ENCODE peak calls at places on chromosomes 5 and 9, in ten cellular contexts. One of them, this sample, is unnamed.
A peak's percentile ranks its signal among the peaks of the same experiment; 100 is the strongest.

GRCh38 chr9:121269888-121270254 is 1.9 kb downstream of the GSN start:
- DNase-seq in lower leg skin: no peak
- DNase-seq in mucosa of descending colon: peak; percentile 38
- DNase-seq in GM23338: no peak
- DNase-seq in fibroblast of lung: no peak
- DNase-seq in bronchial epithelial cell: peak; percentile 70
- DNase-seq in mammary epithelial cell: peak; percentile 51
- DNase-seq in CD8-positive, alpha-beta memory T cell: no peak
- DNase-seq in right cardiac atrium: no peak
- DNase-seq in fibroblast of mammary gland: peak; percentile 20
- DNase-seq in this sample: no peak

GRCh38 chr9:127572961-127573727 is 38.9 kb upstream of the STXBP1 start:
- DNase-seq in lower leg skin: no peak
- DNase-seq in mucosa of descending colon: peak; percentile 38
- DNase-seq in GM23338: no peak
- DNase-seq in fibroblast of lung: peak; percentile 93
- DNase-seq in bronchial epithelial cell: peak; percentile 64
- DNase-seq in mammary epithelial cell: no peak
- DNase-seq in CD8-positive, alpha-beta memory T cell: no peak
- DNase-seq in right cardiac atrium: peak; percentile 57
- DNase-seq in fibroblast of mammary gland: peak; percentile 86
- DNase-seq in this sample: no peak

GRCh38 chr5:151214614-151215545 is 9.0 kb downstream of the CCDC69 start:
- DNase-seq in lower leg skin: peak; percentile 74
- DNase-seq in mucosa of descending colon: no peak
- DNase-seq in GM23338: no peak
- DNase-seq in fibroblast of lung: no peak
- DNase-seq in bronchial epithelial cell: peak; percentile 74
- DNase-seq in mammary epithelial cell: no peak
- DNase-seq in CD8-positive, alpha-beta memory T cell: peak; percentile 66
- DNase-seq in right cardiac atrium: no peak
- DNase-seq in fibroblast of mammary gland: no peak
- DNase-seq in this sample: no peak

GRCh38 chr5:68862560-68862959 is 231.3 kb upstream of the SLC30A5 start:
- DNase-seq in lower leg skin: no peak
- DNase-seq in mucosa of descending colon: no peak
- DNase-seq in GM23338: no peak
- DNase-seq in fibroblast of lung: no peak
- DNase-seq in bronchial epithelial cell: no peak
- DNase-seq in mammary epithelial cell: no peak
- DNase-seq in CD8-positive, alpha-beta memory T cell: no peak
- DNase-seq in right cardiac atrium: no peak
- DNase-seq in fibroblast of mammary gland: no peak
- DNase-seq in this sample: no peak

GRCh38 chr5:138448481-138449398 is 9.9 kb downstream of the REEP2 start:
- DNase-seq in lower leg skin: no peak
- DNase-seq in mucosa of descending colon: peak; percentile 5
- DNase-seq in GM23338: peak; percentile 47
- DNase-seq in fibroblast of lung: peak; percentile 39
- DNase-seq in bronchial epithelial cell: no peak
- DNase-seq in mammary epithelial cell: no peak
- DNase-seq in CD8-positive, alpha-beta memory T cell: no peak
- DNase-seq in right cardiac atrium: no peak
- DNase-seq in fibroblast of mammary gland: peak; percentile 48
- DNase-seq in this sample: no peak

GRCh38 chr9:94813379-94813778 is 86.9 kb downstream of the AOPEP start:
- DNase-seq in lower leg skin: no peak
- DNase-seq in mucosa of descending colon: no peak
- DNase-seq in GM23338: no peak
- DNase-seq in fibroblast of lung: no peak
- DNase-seq in bronchial epithelial cell: no peak
- DNase-seq in mammary epithelial cell: no peak
- DNase-seq in CD8-positive, alpha-beta memory T cell: no peak
- DNase-seq in right cardiac atrium: no peak
- DNase-seq in fibroblast of mammary gland: no peak
- DNase-seq in this sample: no peak

GRCh38 chr5:59786271-59786805 is 107.2 kb downstream of the PDE4D start:
- DNase-seq in lower leg skin: no peak
- DNase-seq in mucosa of descending colon: no peak
- DNase-seq in GM23338: no peak
- DNase-seq in fibroblast of lung: peak; percentile 58
- DNase-seq in bronchial epithelial cell: peak; percentile 98
- DNase-seq in mammary epithelial cell: peak; percentile 92
- DNase-seq in CD8-positive, alpha-beta memory T cell: no peak
- DNase-seq in right cardiac atrium: no peak
- DNase-seq in fibroblast of mammary gland: peak; percentile 83
- DNase-seq in this sample: no peak

GRCh38 chr9:70484232-70485130 is 70.0 kb upstream of the KLF9 start:
- DNase-seq in lower leg skin: no peak
- DNase-seq in mucosa of descending colon: no peak
- DNase-seq in GM23338: peak; percentile 84
- DNase-seq in fibroblast of lung: peak; percentile 92
- DNase-seq in bronchial epithelial cell: peak; percentile 91
- DNase-seq in mammary epithelial cell: peak; percentile 82
- DNase-seq in CD8-positive, alpha-beta memory T cell: peak; percentile 27
- DNase-seq in right cardiac atrium: no peak
- DNase-seq in fibroblast of mammary gland: peak; percentile 93
- DNase-seq in this sample: no peak

GRCh38 chr9:32782476-32783167 is 718 bp upstream of the TMEM215 start:
- DNase-seq in lower leg skin: no peak
- DNase-seq in mucosa of descending colon: no peak
- DNase-seq in GM23338: peak; percentile 63
- DNase-seq in fibroblast of lung: no peak
- DNase-seq in bronchial epithelial cell: no peak
- DNase-seq in mammary epithelial cell: no peak
- DNase-seq in CD8-positive, alpha-beta memory T cell: no peak
- DNase-seq in right cardiac atrium: no peak
- DNase-seq in fibroblast of mammary gland: no peak
- DNase-seq in this sample: no peak

GRCh38 chr5:57986746-57987145 is 473.1 kb downstream of the PLK2 start:
- DNase-seq in lower leg skin: no peak
- DNase-seq in mucosa of descending colon: no peak
- DNase-seq in GM23338: no peak
- DNase-seq in fibroblast of lung: peak; percentile 13
- DNase-seq in bronchial epithelial cell: peak; percentile 29
- DNase-seq in mammary epithelial cell: peak; percentile 63
- DNase-seq in CD8-positive, alpha-beta memory T cell: no peak
- DNase-seq in right cardiac atrium: peak; percentile 33
- DNase-seq in fibroblast of mammary gland: peak; percentile 24
- DNase-seq in this sample: no peak

GRCh38 chr9:109113892-109114609 is 5.7 kb downstream of the TMEM245 start:
- DNase-seq in lower leg skin: no peak
- DNase-seq in mucosa of descending colon: no peak
- DNase-seq in GM23338: no peak
- DNase-seq in fibroblast of lung: no peak
- DNase-seq in bronchial epithelial cell: no peak
- DNase-seq in mammary epithelial cell: no peak
- DNase-seq in CD8-positive, alpha-beta memory T cell: no peak
- DNase-seq in right cardiac atrium: no peak
- DNase-seq in fibroblast of mammary gland: peak; percentile 20
- DNase-seq in this sample: no peak

GRCh38 chr5:37533851-37534250 is 154.7 kb downstream of the WDR70 start:
- DNase-seq in lower leg skin: no peak
- DNase-seq in mucosa of descending colon: no peak
- DNase-seq in GM23338: no peak
- DNase-seq in fibroblast of lung: no peak
- DNase-seq in bronchial epithelial cell: peak; percentile 88
- DNase-seq in mammary epithelial cell: peak; percentile 88
- DNase-seq in CD8-positive, alpha-beta memory T cell: no peak
- DNase-seq in right cardiac atrium: no peak
- DNase-seq in fibroblast of mammary gland: peak; percentile 43
- DNase-seq in this sample: no peak

GRCh38 chr5:104088876-104089778 is 526.5 kb upstream of the NUDT12 start:
- DNase-seq in lower leg skin: no peak
- DNase-seq in mucosa of descending colon: no peak
- DNase-seq in GM23338: no peak
- DNase-seq in fibroblast of lung: no peak
- DNase-seq in bronchial epithelial cell: no peak
- DNase-seq in mammary epithelial cell: peak; percentile 29
- DNase-seq in CD8-positive, alpha-beta memory T cell: no peak
- DNase-seq in right cardiac atrium: no peak
- DNase-seq in fibroblast of mammary gland: no peak
- DNase-seq in this sample: no peak
- H3K4me3 ChIP-seq in lower leg skin: no peak overlapping the region
- H3K4me3 ChIP-seq in mucosa of descending colon: no peak overlapping the region
- H3K4me3 ChIP-seq in GM23338: no peak overlapping the region
- H3K4me3 ChIP-seq in fibroblast of lung: no peak overlapping the region
- H3K4me3 ChIP-seq in bronchial epithelial cell: no peak overlapping the region
- H3K4me3 ChIP-seq in mammary epithelial cell: no peak overlapping the region
- H3K4me3 ChIP-seq in CD8-positive, alpha-beta memory T cell: no peak overlapping the region
- H3K4me3 ChIP-seq in right cardiac atrium: no peak overlapping the region
- H3K4me3 ChIP-seq in fibroblast of mammary gland: no peak overlapping the region
- H3K4me3 ChIP-seq in this sample: no peak overlapping the region

GRCh38 chr9:81538929-81539716 is 150.2 kb downstream of the TLE1 start:
- DNase-seq in lower leg skin: no peak
- DNase-seq in mucosa of descending colon: no peak
- DNase-seq in GM23338: no peak
- DNase-seq in fibroblast of lung: no peak
- DNase-seq in bronchial epithelial cell: no peak
- DNase-seq in mammary epithelial cell: no peak
- DNase-seq in CD8-positive, alpha-beta memory T cell: no peak
- DNase-seq in right cardiac atrium: no peak
- DNase-seq in fibroblast of mammary gland: no peak
- DNase-seq in this sample: no peak

GRCh38 chr9:81534138-81534865 is 155.0 kb downstream of the TLE1 start:
- DNase-seq in lower leg skin: no peak
- DNase-seq in mucosa of descending colon: no peak
- DNase-seq in GM23338: no peak
- DNase-seq in fibroblast of lung: no peak
- DNase-seq in bronchial epithelial cell: peak; percentile 72
- DNase-seq in mammary epithelial cell: no peak
- DNase-seq in CD8-positive, alpha-beta memory T cell: no peak
- DNase-seq in right cardiac atrium: no peak
- DNase-seq in fibroblast of mammary gland: peak; percentile 31
- DNase-seq in this sample: no peak

GRCh38 chr9:81535542-81536241 is 153.7 kb downstream of the TLE1 start:
- DNase-seq in lower leg skin: no peak
- DNase-seq in mucosa of descending colon: no peak
- DNase-seq in GM23338: no peak
- DNase-seq in fibroblast of lung: peak; percentile 74
- DNase-seq in bronchial epithelial cell: peak; percentile 97
- DNase-seq in mammary epithelial cell: no peak
- DNase-seq in CD8-positive, alpha-beta memory T cell: no peak
- DNase-seq in right cardiac atrium: no peak
- DNase-seq in fibroblast of mammary gland: peak; percentile 11
- DNase-seq in this sample: no peak

GRCh38 chr9:81537964-81538363 is 151.4 kb downstream of the TLE1 start:
- DNase-seq in lower leg skin: no peak
- DNase-seq in mucosa of descending colon: no peak
- DNase-seq in GM23338: no peak
- DNase-seq in fibroblast of lung: no peak
- DNase-seq in bronchial epithelial cell: no peak
- DNase-seq in mammary epithelial cell: no peak
- DNase-seq in CD8-positive, alpha-beta memory T cell: no peak
- DNase-seq in right cardiac atrium: no peak
- DNase-seq in fibroblast of mammary gland: peak; percentile 9
- DNase-seq in this sample: no peak

GRCh38 chr9:81536242-81537025 is 152.9 kb downstream of the TLE1 start:
- DNase-seq in lower leg skin: no peak
- DNase-seq in mucosa of descending colon: no peak
- DNase-seq in GM23338: no peak
- DNase-seq in fibroblast of lung: no peak
- DNase-seq in bronchial epithelial cell: no peak
- DNase-seq in mammary epithelial cell: no peak
- DNase-seq in CD8-positive, alpha-beta memory T cell: no peak
- DNase-seq in right cardiac atrium: no peak
- DNase-seq in fibroblast of mammary gland: no peak
- DNase-seq in this sample: no peak
- H3K4me3 ChIP-seq in lower leg skin: no peak overlapping the region
- H3K4me3 ChIP-seq in mucosa of descending colon: no peak overlapping the region
- H3K4me3 ChIP-seq in GM23338: no peak overlapping the region
- H3K4me3 ChIP-seq in fibroblast of lung: no peak overlapping the region
- H3K4me3 ChIP-seq in bronchial epithelial cell: no peak overlapping the region
- H3K4me3 ChIP-seq in mammary epithelial cell: no peak overlapping the region
- H3K4me3 ChIP-seq in CD8-positive, alpha-beta memory T cell: no peak overlapping the region
- H3K4me3 ChIP-seq in right cardiac atrium: no peak overlapping the region
- H3K4me3 ChIP-seq in fibroblast of mammary gland: no peak overlapping the region
- H3K4me3 ChIP-seq in this sample: no peak overlapping the region

DNA sequence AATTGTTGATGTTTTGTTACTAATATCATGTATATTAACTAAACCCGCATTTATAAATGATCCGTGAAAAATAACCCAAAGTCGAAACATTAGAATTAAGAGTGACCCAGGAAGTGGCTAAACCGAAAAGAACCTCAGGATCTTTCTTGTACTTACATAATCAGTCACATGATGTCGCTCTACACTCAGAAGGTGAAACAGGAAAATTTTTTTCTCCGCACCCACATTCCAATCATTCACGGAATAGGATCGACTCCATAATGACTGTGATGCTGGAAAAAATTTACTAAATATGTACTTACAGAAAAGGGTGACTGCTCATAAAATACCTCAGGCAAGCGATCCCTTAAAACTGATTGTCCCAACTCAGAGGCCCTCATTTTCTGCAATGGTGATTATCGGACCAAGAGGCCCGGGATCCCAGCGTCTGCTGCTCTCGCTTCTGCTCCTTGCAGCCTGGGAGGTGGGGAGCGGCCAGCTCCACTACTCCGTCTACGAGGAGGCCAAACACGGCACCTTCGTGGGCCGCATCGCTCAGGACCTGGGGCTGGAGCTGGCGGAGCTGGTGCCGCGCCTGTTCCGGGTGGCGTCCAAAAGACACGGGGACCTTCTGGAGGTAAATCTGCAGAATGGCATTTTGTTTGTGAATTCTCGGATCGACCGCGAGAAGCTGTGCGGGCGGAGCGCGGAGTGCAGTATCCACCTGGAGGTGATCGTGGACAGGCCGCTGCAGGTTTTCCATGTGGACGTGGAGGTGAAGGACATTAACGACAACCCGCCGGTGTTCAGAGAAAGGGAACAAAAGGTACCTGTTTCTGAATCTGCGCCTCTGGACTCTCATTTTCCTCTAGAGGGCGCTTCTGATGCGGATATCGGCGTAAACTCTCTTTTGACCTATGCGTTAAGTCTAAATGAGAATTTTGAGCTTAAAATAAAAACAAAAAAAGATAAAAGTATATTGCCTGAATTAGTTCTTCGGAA is at the start of gene PCDHA12:
- DNase-seq in lower leg skin: no peak
- DNase-seq in mucosa of descending colon: no peak
- DNase-seq in GM23338: peak; percentile 90
- DNase-seq in fibroblast of lung: no peak
- DNase-seq in bronchial epithelial cell: peak; percentile 26
- DNase-seq in mammary epithelial cell: no peak
- DNase-seq in CD8-positive, alpha-beta memory T cell: no peak
- DNase-seq in right cardiac atrium: no peak
- DNase-seq in fibroblast of mammary gland: no peak
- DNase-seq in this sample: no peak
- H3K4me3 ChIP-seq in lower leg skin: no peak within 1 kb of the TSS
- H3K4me3 ChIP-seq in mucosa of descending colon: no peak within 1 kb of the TSS
- H3K4me3 ChIP-seq in GM23338: peak within 1 kb of the TSS; percentile 66
- H3K4me3 ChIP-seq in fibroblast of lung: no peak within 1 kb of the TSS
- H3K4me3 ChIP-seq in bronchial epithelial cell: no peak within 1 kb of the TSS
- H3K4me3 ChIP-seq in mammary epithelial cell: no peak within 1 kb of the TSS
- H3K4me3 ChIP-seq in CD8-positive, alpha-beta memory T cell: no peak within 1 kb of the TSS
- H3K4me3 ChIP-seq in right cardiac atrium: no peak within 1 kb of the TSS
- H3K4me3 ChIP-seq in fibroblast of mammary gland: no peak within 1 kb of the TSS
- H3K4me3 ChIP-seq in this sample: peak within 1 kb of the TSS; percentile 26

DNA sequence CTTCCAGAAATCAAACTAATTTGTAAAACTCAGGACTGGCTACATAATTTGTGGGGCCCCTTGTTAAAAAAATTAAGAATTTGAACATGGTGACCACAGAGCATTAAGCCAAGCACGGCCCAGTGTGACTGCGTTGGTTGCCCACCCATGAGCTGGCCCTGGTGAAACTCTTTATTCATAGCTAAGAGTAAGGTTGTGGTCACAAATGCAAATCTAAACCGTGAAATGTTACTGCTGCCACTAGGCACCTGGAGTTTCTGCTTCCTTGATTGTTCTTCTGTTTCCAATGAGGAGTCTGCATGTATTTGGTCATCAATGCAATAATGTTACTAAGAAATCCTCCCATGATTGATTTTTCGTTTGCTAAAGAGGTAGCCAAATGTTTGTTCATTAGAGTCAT is 4.2 kb downstream of the GCNT1 start:
- DNase-seq in lower leg skin: no peak
- DNase-seq in mucosa of descending colon: no peak
- DNase-seq in GM23338: no peak
- DNase-seq in fibroblast of lung: no peak
- DNase-seq in bronchial epithelial cell: no peak
- DNase-seq in mammary epithelial cell: no peak
- DNase-seq in CD8-positive, alpha-beta memory T cell: no peak
- DNase-seq in right cardiac atrium: no peak
- DNase-seq in fibroblast of mammary gland: no peak
- DNase-seq in this sample: no peak
- H3K4me3 ChIP-seq in lower leg skin: no peak overlapping the region
- H3K4me3 ChIP-seq in mucosa of descending colon: no peak overlapping the region
- H3K4me3 ChIP-seq in GM23338: no peak overlapping the region
- H3K4me3 ChIP-seq in fibroblast of lung: no peak overlapping the region
- H3K4me3 ChIP-seq in bronchial epithelial cell: no peak overlapping the region
- H3K4me3 ChIP-seq in mammary epithelial cell: no peak overlapping the region
- H3K4me3 ChIP-seq in CD8-positive, alpha-beta memory T cell: no peak overlapping the region
- H3K4me3 ChIP-seq in right cardiac atrium: no peak overlapping the region
- H3K4me3 ChIP-seq in fibroblast of mammary gland: no peak overlapping the region
- H3K4me3 ChIP-seq in this sample: no peak overlapping the region

This sample was measured in upper lobe of right lung.